ENCODE peak calls at places on chromosomes 3 and 15, in five cellular contexts. One of them, this sample, is unnamed.

GRCh38 chr15:37102315-37103021 is 2.1 kb upstream of the MEIS2 start:
- DNase-seq in breast epithelium: no peak
- DNase-seq in IMR-90: peak; percentile 33
- DNase-seq in esophagus squamous epithelium: no peak
- DNase-seq in heart left ventricle: peak; percentile 42
- DNase-seq in this sample: peak; percentile 58

GRCh38 chr15:93349146-93349545 is 260.1 kb upstream of the RGMA start:
- DNase-seq in heart left ventricle: no peak
- DNase-seq in IMR-90: no peak
- DNase-seq in esophagus squamous epithelium: no peak
- DNase-seq in breast epithelium: no peak
- DNase-seq in this sample: no peak

GRCh38 chr3:167394003-167394402 is 13.9 kb upstream of the ZBBX start:
- DNase-seq in breast epithelium: no peak
- DNase-seq in heart left ventricle: no peak
- DNase-seq in esophagus squamous epithelium: no peak
- DNase-seq in IMR-90: no peak
- DNase-seq in this sample: no peak

GRCh38 chr15:66931768-66932633 is 133.4 kb upstream of the SMAD3 start:
- DNase-seq in breast epithelium: peak; percentile 66
- DNase-seq in heart left ventricle: no peak
- DNase-seq in IMR-90: peak; percentile 63
- DNase-seq in esophagus squamous epithelium: no peak
- DNase-seq in this sample: no peak

GRCh38 chr3:99929409-99930139 is 111.9 kb downstream of the CMSS1 start:
- DNase-seq in breast epithelium: no peak
- DNase-seq in esophagus squamous epithelium: no peak
- DNase-seq in IMR-90: peak; percentile 59
- DNase-seq in heart left ventricle: peak; percentile 46
- DNase-seq in this sample: peak; percentile 75

GRCh38 chr3:126356373-126357298 is 572 bp downstream of the KLF15 start:
- DNase-seq in esophagus squamous epithelium: no peak
- DNase-seq in IMR-90: no peak
- DNase-seq in heart left ventricle: peak; percentile 65
- DNase-seq in breast epithelium: no peak
- DNase-seq in this sample: peak; percentile 48

GRCh38 chr15:76161153-76162049 is 101.6 kb downstream of the TMEM266 start:
- DNase-seq in heart left ventricle: no peak
- DNase-seq in breast epithelium: no peak
- DNase-seq in IMR-90: no peak
- DNase-seq in esophagus squamous epithelium: no peak
- DNase-seq in this sample: no peak

GRCh38 chr3:69359339-69359893 is 26.5 kb downstream of the FRMD4B start:
- DNase-seq in esophagus squamous epithelium: no peak
- DNase-seq in heart left ventricle: no peak
- DNase-seq in IMR-90: no peak
- DNase-seq in breast epithelium: no peak
- DNase-seq in this sample: no peak

GRCh38 chr15:101672298-101672697 is 20.1 kb upstream of the TM2D3 start:
- DNase-seq in heart left ventricle: no peak
- DNase-seq in esophagus squamous epithelium: no peak
- DNase-seq in breast epithelium: no peak
- DNase-seq in IMR-90: no peak
- DNase-seq in this sample: no peak

GRCh38 chr15:20272422-20273184 is 269.0 kb downstream of the GOLGA6L6 start:
- DNase-seq in esophagus squamous epithelium: no peak
- DNase-seq in breast epithelium: no peak
- DNase-seq in heart left ventricle: no peak
- DNase-seq in IMR-90: no peak
- DNase-seq in this sample: no peak

GRCh38 chr3:106093616-106094015 is 224.8 kb upstream of the CBLB start:
- DNase-seq in heart left ventricle: no peak
- DNase-seq in breast epithelium: no peak
- DNase-seq in IMR-90: no peak
- DNase-seq in esophagus squamous epithelium: no peak
- DNase-seq in this sample: no peak

GRCh38 chr3:54355795-54356194 is 233.4 kb downstream of the CACNA2D3 start:
- DNase-seq in IMR-90: no peak
- DNase-seq in breast epithelium: no peak
- DNase-seq in heart left ventricle: no peak
- DNase-seq in esophagus squamous epithelium: no peak
- DNase-seq in this sample: no peak
- H3K27ac ChIP-seq in IMR-90: no peak overlapping the region
- H3K27ac ChIP-seq in breast epithelium: no peak overlapping the region
- H3K27ac ChIP-seq in heart left ventricle: no peak overlapping the region
- H3K27ac ChIP-seq in esophagus squamous epithelium: no peak overlapping the region
- H3K27ac ChIP-seq in this sample: no peak overlapping the region

GRCh38 chr15:55993111-55993803 is at the start of gene NEDD4:
- DNase-seq in heart left ventricle: peak; percentile 93
- DNase-seq in breast epithelium: peak; percentile 82
- DNase-seq in esophagus squamous epithelium: peak; percentile 13
- DNase-seq in IMR-90: peak; percentile 86
- DNase-seq in this sample: peak; percentile 88
- TF ChIP-seq POLR2A in heart left ventricle: peak; percentile 64
- TF ChIP-seq POLR2A in breast epithelium: no peak
- TF ChIP-seq POLR2A in esophagus squamous epithelium: no peak
- TF ChIP-seq POLR2A in IMR-90: no peak
- TF ChIP-seq POLR2A in this sample: peak; percentile 46

GRCh38 chr3:108383306-108383705 is 87.0 kb downstream of the HHLA2 start:
- DNase-seq in breast epithelium: no peak
- DNase-seq in esophagus squamous epithelium: no peak
- DNase-seq in IMR-90: no peak
- DNase-seq in heart left ventricle: no peak
- DNase-seq in this sample: no peak

GRCh38 chr3:108377384-108377783 is 81.0 kb downstream of the HHLA2 start:
- DNase-seq in heart left ventricle: no peak
- DNase-seq in esophagus squamous epithelium: no peak
- DNase-seq in breast epithelium: no peak
- DNase-seq in IMR-90: no peak
- DNase-seq in this sample: no peak

GRCh38 chr3:108378153-108378951 is 82.0 kb downstream of the HHLA2 start:
- DNase-seq in esophagus squamous epithelium: no peak
- DNase-seq in breast epithelium: no peak
- DNase-seq in IMR-90: no peak
- DNase-seq in heart left ventricle: no peak
- DNase-seq in this sample: no peak

GRCh38 chr3:108380128-108380795 is 83.9 kb downstream of the HHLA2 start:
- DNase-seq in esophagus squamous epithelium: no peak
- DNase-seq in IMR-90: no peak
- DNase-seq in heart left ventricle: no peak
- DNase-seq in breast epithelium: no peak
- DNase-seq in this sample: no peak

GRCh38 chr3:108381531-108381930 is 85.2 kb downstream of the HHLA2 start:
- DNase-seq in breast epithelium: no peak
- DNase-seq in heart left ventricle: no peak
- DNase-seq in IMR-90: no peak
- DNase-seq in esophagus squamous epithelium: no peak
- DNase-seq in this sample: no peak
- H3K27ac ChIP-seq in breast epithelium: no peak overlapping the region
- H3K27ac ChIP-seq in heart left ventricle: no peak overlapping the region
- H3K27ac ChIP-seq in IMR-90: no peak overlapping the region
- H3K27ac ChIP-seq in esophagus squamous epithelium: no peak overlapping the region
- H3K27ac ChIP-seq in this sample: no peak overlapping the region

GRCh38 chr3:71101014-71101413 is 482.5 kb downstream of the FOXP1 start:
- DNase-seq in esophagus squamous epithelium: no peak
- DNase-seq in breast epithelium: no peak
- DNase-seq in heart left ventricle: no peak
- DNase-seq in IMR-90: peak; percentile 81
- DNase-seq in this sample: no peak
- TF ChIP-seq POLR2A in esophagus squamous epithelium: no peak
- TF ChIP-seq POLR2A in breast epithelium: no peak
- TF ChIP-seq POLR2A in heart left ventricle: no peak
- TF ChIP-seq POLR2A in IMR-90: peak; percentile 41
- TF ChIP-seq POLR2A in this sample: no peak

GRCh38 chr15:31383150-31383549 is 56.5 kb downstream of the KLF13 start:
- DNase-seq in esophagus squamous epithelium: no peak
- DNase-seq in heart left ventricle: no peak
- DNase-seq in breast epithelium: no peak
- DNase-seq in IMR-90: no peak
- DNase-seq in this sample: no peak
- H3K27ac ChIP-seq in esophagus squamous epithelium: no peak overlapping the region
- H3K27ac ChIP-seq in heart left ventricle: no peak overlapping the region
- H3K27ac ChIP-seq in breast epithelium: no peak overlapping the region
- H3K27ac ChIP-seq in IMR-90: no peak overlapping the region
- H3K27ac ChIP-seq in this sample: no peak overlapping the region

GRCh38 chr3:196868297-196868661 is 559 bp downstream of the SENP5 start:
- DNase-seq in breast epithelium: no peak
- DNase-seq in heart left ventricle: no peak
- DNase-seq in esophagus squamous epithelium: no peak
- DNase-seq in IMR-90: peak; percentile 9
- DNase-seq in this sample: no peak

GRCh38 chr3:196867155-196867506 is 589 bp upstream of the SENP5 start:
- DNase-seq in heart left ventricle: no peak
- DNase-seq in breast epithelium: no peak
- DNase-seq in IMR-90: no peak
- DNase-seq in esophagus squamous epithelium: no peak
- DNase-seq in this sample: no peak

GRCh38 chr3:196872316-196872715 is 4.6 kb downstream of the SENP5 start:
- DNase-seq in breast epithelium: no peak
- DNase-seq in esophagus squamous epithelium: no peak
- DNase-seq in IMR-90: peak; percentile 72
- DNase-seq in heart left ventricle: no peak
- DNase-seq in this sample: no peak

GRCh38 chr3:196867507-196868296 is at the start of gene SENP5:
- DNase-seq in IMR-90: peak; percentile 86
- DNase-seq in heart left ventricle: peak; percentile 94
- DNase-seq in breast epithelium: peak; percentile 87
- DNase-seq in esophagus squamous epithelium: peak; percentile 39
- DNase-seq in this sample: peak; percentile 84
- TF ChIP-seq POLR2A in IMR-90: peak; percentile 97
- TF ChIP-seq POLR2A in heart left ventricle: peak; percentile 94
- TF ChIP-seq POLR2A in breast epithelium: peak; percentile 68
- TF ChIP-seq POLR2A in esophagus squamous epithelium: peak; percentile 95
- TF ChIP-seq POLR2A in this sample: peak; percentile 95

GRCh38 chr3:185824051-185824466 is 783 bp downstream of the IGF2BP2 start:
- DNase-seq in esophagus squamous epithelium: no peak
- DNase-seq in heart left ventricle: peak; percentile 30
- DNase-seq in breast epithelium: no peak
- DNase-seq in IMR-90: no peak
- DNase-seq in this sample: peak; percentile 27
- H3K27ac ChIP-seq in esophagus squamous epithelium: peak overlapping the region; percentile 91
- H3K27ac ChIP-seq in heart left ventricle: no peak overlapping the region
- H3K27ac ChIP-seq in breast epithelium: peak overlapping the region; percentile 77
- H3K27ac ChIP-seq in IMR-90: peak overlapping the region; percentile 100
- H3K27ac ChIP-seq in this sample: peak overlapping the region; percentile 92

DNA sequence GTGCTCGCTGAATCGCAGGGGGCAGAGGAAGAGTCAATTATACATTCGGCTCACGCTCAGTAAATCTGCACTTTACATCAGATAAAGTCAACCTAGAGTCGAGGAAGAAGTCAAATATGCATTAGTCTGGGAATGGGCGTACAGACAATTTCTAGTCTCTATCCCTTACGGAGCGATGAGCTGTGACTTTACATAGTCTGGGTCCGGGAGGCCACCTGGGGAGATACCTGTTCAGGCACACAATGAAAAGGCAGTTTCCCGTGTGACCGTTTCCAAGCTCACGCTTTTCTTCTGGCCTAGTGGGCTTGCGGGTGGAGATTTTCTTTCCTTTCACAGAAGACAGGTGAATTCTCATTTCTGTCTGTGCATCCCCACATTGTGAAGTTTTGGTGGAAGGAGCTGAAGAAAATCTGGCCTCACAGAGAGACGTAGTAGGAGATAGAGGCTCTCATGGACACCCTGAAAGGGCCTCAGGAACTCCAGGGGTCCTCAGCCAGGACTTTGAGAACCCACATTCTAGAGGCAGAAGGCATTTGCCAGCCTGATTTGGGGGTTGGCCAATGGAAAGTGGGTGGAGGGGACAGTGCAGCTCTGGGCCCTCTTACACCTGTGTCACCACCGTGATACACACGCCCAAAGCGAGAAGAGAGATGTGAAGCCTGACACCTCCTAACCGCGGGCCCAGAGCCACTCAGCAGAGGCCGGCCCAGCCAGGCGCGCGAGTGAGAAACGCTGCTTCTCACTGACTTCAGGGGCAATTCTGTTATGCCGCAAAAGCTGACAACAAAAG is 10.7 kb upstream of the OCA2 start:
- DNase-seq in IMR-90: no peak
- DNase-seq in breast epithelium: no peak
- DNase-seq in heart left ventricle: no peak
- DNase-seq in esophagus squamous epithelium: no peak
- DNase-seq in this sample: no peak
- TF ChIP-seq POLR2A in IMR-90: no peak
- TF ChIP-seq POLR2A in breast epithelium: no peak
- TF ChIP-seq POLR2A in heart left ventricle: no peak
- TF ChIP-seq POLR2A in esophagus squamous epithelium: no peak
- TF ChIP-seq POLR2A in this sample: no peak

DNA sequence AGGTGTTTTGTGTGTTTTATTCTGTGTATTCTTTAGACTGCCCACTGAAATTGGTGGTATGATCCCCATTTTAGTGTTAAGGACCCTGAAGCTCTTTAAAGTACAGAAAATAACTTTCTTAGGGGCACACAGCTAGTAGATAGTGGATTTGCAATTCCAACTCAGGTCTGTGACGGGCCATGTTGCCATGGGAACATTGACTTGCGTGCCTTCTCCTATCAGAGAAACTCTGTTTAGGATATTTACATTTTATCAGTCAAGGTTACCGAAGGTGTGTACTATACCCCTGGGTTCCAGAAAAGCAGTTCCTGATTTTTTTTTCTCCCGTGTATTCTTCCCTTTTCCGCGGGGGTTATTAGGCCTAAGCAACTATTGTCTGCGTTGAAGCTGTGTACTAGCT is 19.4 kb downstream of the MYZAP start:
- DNase-seq in esophagus squamous epithelium: no peak
- DNase-seq in breast epithelium: no peak
- DNase-seq in IMR-90: no peak
- DNase-seq in heart left ventricle: no peak
- DNase-seq in this sample: no peak
- H3K27ac ChIP-seq in esophagus squamous epithelium: no peak overlapping the region
- H3K27ac ChIP-seq in breast epithelium: peak overlapping the region; percentile 21
- H3K27ac ChIP-seq in IMR-90: no peak overlapping the region
- H3K27ac ChIP-seq in heart left ventricle: peak overlapping the region; percentile 86
- H3K27ac ChIP-seq in this sample: peak overlapping the region; percentile 87

GRCh38 chr3:42421818-42422796 is 11.7 kb upstream of the LYZL4 start:
- DNase-seq in esophagus squamous epithelium: no peak
- DNase-seq in IMR-90: no peak
- DNase-seq in heart left ventricle: no peak
- DNase-seq in breast epithelium: no peak
- DNase-seq in this sample: no peak
- TF ChIP-seq POLR2A in esophagus squamous epithelium: no peak
- TF ChIP-seq POLR2A in IMR-90: no peak
- TF ChIP-seq POLR2A in heart left ventricle: no peak
- TF ChIP-seq POLR2A in breast epithelium: no peak
- TF ChIP-seq POLR2A in this sample: no peak

This sample was measured in uterus.